ENCODE peak calls at places on chromosomes 2 and 18, in five cellular contexts. S is breast epithelium, L is retinal pigment epithelial cell, M is colonic mucosa, Y is foreskin fibroblast. J is an unnamed sample.

GRCh38 chr2:1572638-1573037 is 159.4 kb downstream of the TPO start:
- DNase-seq in S (no peak), L (no peak), M (no peak), Y (peak; percentile 41), J (peak; percentile 44)

GRCh38 chr2:234425923-234426603 is 70.8 kb downstream of the ARL4C start:
- DNase-seq in S (no peak), L (no peak), M (peak; percentile 51), Y (no peak), J (no peak)

GRCh38 chr2:7707723-7708122 is 790.5 kb downstream of the RNF144A start:
- DNase-seq in S (no peak), L (peak; percentile 36), M (no peak), Y (peak; percentile 37), J (no peak)

GRCh38 chr2:182685552-182685951 is 30.5 kb upstream of the DNAJC10 start:
- DNase-seq in S (no peak), L (no peak), M (no peak), Y (no peak), J (no peak)

GRCh38 chr2:207045531-207045930 is 106.2 kb downstream of the CPO start:
- DNase-seq in S (no peak), L (no peak), M (no peak), Y (no peak), J (no peak)

GRCh38 chr2:101729521-101730190 is 32.1 kb downstream of the MAP4K4 start:
- DNase-seq in S (no peak), L (no peak), M (no peak), Y (no peak), J (no peak)

GRCh38 chr2:180705551-180705950 is 274.9 kb upstream of the UBE2E3 start:
- DNase-seq in S (no peak), L (no peak), M (no peak), Y (peak; percentile 28), J (no peak)

GRCh38 chr2:111209045-111209514 is 88.4 kb downstream of the BCL2L11 start:
- DNase-seq in S (no peak), L (no peak), M (no peak), Y (peak; percentile 23), J (peak; percentile 43)

GRCh38 chr2:173193925-173194324 is 118.3 kb downstream of the MAP3K20 start:
- DNase-seq in S (no peak), L (no peak), M (no peak), Y (no peak), J (peak; percentile 54)

GRCh38 chr18:49161627-49162026 is 210.9 kb upstream of the SMAD7 start:
- DNase-seq in S (no peak), L (no peak), M (no peak), Y (no peak), J (peak; percentile 95)

GRCh38 chr2:120622159-120622869 is 113.4 kb upstream of the GLI2 start:
- DNase-seq in S (no peak), L (no peak), M (no peak), Y (no peak), J (no peak)

GRCh38 chr18:49794740-49795139 is 18.6 kb downstream of the ACAA2 start:
- DNase-seq in S (no peak), L (no peak), M (no peak), Y (no peak), J (no peak)

GRCh38 chr2:26922638-26923466 is 47.6 kb upstream of the MAPRE3 start:
- DNase-seq in S (no peak), L (no peak), M (peak; percentile 26), Y (no peak), J (peak; percentile 26)

GRCh38 chr2:117481608-117482007 is 332.9 kb upstream of the DDX18 start:
- DNase-seq in S (no peak), L (no peak), M (no peak), Y (no peak), J (no peak)

GRCh38 chr18:3970929-3971328 is 484.2 kb downstream of the DLGAP1 start:
- DNase-seq in S (no peak), L (no peak), M (no peak), Y (no peak), J (no peak)

GRCh38 chr2:188620916-188621315 is 329.2 kb downstream of the GULP1 start:
- DNase-seq in S (no peak), L (no peak), M (no peak), Y (no peak), J (no peak)

GRCh38 chr2:223723954-223724411 is 113.4 kb downstream of the AP1S3 start:
- DNase-seq in S (no peak), L (no peak), M (no peak), Y (no peak), J (peak; percentile 28)

GRCh38 chr2:85959826-85960225 is 71.0 kb upstream of the ST3GAL5 start:
- DNase-seq in S (no peak), L (peak; percentile 60), M (no peak), Y (no peak), J (no peak)

GRCh38 chr2:122736279-122736678 is 980.8 kb downstream of the TSN start:
- DNase-seq in S (no peak), L (no peak), M (peak; percentile 59), Y (no peak), J (no peak)

GRCh38 chr2:28325567-28326468 is 66.8 kb upstream of the FOSL2 start:
- DNase-seq in S (no peak), L (no peak), M (no peak), Y (no peak), J (no peak)

GRCh38 chr2:205613970-205614559 is 68.2 kb upstream of the NRP2 start:
- DNase-seq in S (no peak), L (no peak), M (no peak), Y (no peak), J (peak; percentile 26)

GRCh38 chr18:50644807-50645206 is 84.9 kb downstream of the MAPK4 start:
- DNase-seq in S (no peak), L (no peak), M (no peak), Y (no peak), J (no peak)

GRCh38 chr2:19746611-19747309 is 155.0 kb downstream of the TTC32 start:
- DNase-seq in S (peak; percentile 17), L (no peak), M (no peak), Y (no peak), J (peak; percentile 31)

GRCh38 chr2:58834404-58834803 is 593.3 kb upstream of the FANCL start:
- DNase-seq in S (no peak), L (peak; percentile 2), M (no peak), Y (peak; percentile 8), J (peak; percentile 21)

GRCh38 chr2:48607307-48608014 is 10.2 kb upstream of the GTF2A1L start:
- DNase-seq in S (no peak), L (no peak), M (no peak), Y (peak; percentile 47), J (no peak)

GRCh38 chr18:41954827-41955613 is at the start of gene PIK3C3:
- DNase-seq in S (peak; percentile 93), L (peak; percentile 96), M (peak; percentile 98), Y (peak; percentile 96), J (peak; percentile 98)

GRCh38 chr2:33559986-33560385 is 39.1 kb downstream of the FAM98A start:
- DNase-seq in S (no peak), L (no peak), M (no peak), Y (no peak), J (no peak)

GRCh38 chr2:209426432-209426831 is 2.6 kb downstream of the MAP2 start:
- DNase-seq in S (peak; percentile 34), L (no peak), M (no peak), Y (no peak), J (peak; percentile 18)

GRCh38 chr2:88423733-88424132 is 28.8 kb downstream of the FOXI3 start:
- DNase-seq in S (no peak), L (no peak), M (no peak), Y (no peak), J (no peak)

GRCh38 chr2:165687376-165687775 is 106.7 kb downstream of the GALNT3 start:
- DNase-seq in S (no peak), L (no peak), M (no peak), Y (no peak), J (no peak)

GRCh38 chr2:165693838-165694237 is 100.2 kb downstream of the GALNT3 start:
- DNase-seq in S (no peak), L (no peak), M (no peak), Y (no peak), J (no peak)

DNA sequence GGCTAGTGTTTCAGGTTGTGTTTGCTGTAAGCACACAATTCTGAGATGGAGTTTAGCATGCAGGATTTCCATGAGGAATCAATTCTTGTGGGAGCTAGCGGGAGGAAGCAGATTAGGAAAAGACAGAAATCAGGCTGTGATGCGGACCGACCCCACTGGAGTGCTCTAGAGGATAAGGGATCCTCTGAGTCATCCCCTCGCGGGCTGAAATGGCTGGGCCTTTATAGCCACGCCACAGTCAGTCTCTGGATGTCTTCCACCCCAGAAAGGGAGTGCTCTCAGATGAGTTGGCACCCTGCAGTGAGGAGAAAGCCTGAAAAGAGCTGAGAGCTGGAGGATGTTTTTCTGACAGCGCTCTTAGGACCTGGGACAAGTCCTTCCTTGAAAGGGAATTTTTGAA is 102.4 kb downstream of the GALNT3 start:
- DNase-seq in S (no peak), L (no peak), M (no peak), Y (peak; percentile 40), J (peak; percentile 1)
- TF ChIP-seq CTCF in S (no peak), L (no peak), M (no peak), Y (no peak), J (no peak)

DNA sequence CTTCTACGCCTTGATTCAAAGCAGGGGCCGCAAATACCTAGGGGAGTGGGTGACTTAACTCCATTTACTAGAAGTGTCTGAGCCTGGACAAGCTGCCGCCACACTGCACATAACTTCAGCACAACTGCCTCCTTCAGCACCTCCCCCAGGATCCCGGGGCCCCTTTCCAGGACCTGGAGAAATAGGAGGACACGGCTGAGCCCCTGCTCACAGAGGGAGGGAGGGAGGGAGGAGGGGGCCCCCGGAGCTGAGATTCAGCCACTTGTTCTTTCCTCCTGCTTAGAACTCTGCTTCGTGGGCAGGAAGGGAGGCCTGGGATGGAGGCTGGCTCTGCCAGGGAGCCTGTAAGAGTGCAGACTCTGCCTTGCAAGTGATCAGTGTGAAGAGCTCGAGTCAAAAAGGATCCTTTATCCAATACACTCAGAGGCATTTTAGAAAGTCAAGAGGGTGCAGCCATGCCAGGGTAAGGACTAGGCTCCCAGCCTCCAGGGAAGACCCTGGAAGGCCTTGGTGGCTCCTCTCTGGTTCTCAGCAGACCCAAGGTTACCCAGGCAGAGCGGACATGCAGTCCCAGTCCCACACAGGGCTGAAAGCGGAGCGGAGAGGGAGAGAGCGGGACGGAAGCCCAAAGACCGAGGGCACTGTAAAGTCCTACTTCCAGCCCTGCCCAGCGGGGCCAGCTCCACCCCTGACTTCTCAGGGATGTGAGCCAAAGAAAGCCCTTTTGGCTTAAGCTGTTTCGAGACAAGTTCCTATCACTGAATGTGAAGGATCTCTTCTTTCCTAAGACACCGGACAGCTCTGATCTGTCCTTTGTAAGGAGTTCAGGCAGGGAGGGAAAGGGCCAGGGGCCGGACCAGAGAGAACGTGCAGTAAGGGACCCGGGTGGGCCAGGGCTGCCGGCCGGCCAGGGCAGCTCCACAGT is 8.6 kb upstream of the ARMC9 start:
- DNase-seq in S (no peak), L (no peak), M (peak; percentile 44), Y (peak; percentile 59), J (peak; percentile 72)
- H3K4me3 ChIP-seq in S (peak overlapping the region; percentile 47), L (no peak overlapping the region), M (no peak overlapping the region), Y (no peak overlapping the region), J (no peak overlapping the region)

DNA sequence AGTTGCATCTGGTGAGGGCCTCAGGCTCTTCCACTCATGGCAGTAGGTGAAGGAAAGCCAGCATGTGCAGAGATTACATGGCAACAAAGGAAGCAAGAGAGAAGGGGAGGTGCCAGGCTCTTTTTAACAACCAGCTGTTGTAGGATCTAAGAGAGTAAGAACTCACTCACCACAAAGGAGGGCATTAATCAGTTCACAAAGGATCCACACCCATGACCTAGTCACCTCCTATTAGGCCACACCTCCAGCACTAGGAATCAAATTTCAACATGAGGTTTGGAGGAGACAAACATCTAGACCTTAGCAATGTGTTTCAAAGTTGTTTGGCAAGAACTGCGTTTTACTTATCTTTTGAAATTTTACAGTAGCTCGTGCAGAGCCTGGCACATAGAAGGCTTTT is 20.5 kb upstream of the REG3A start:
- DNase-seq in S (no peak), L (no peak), M (no peak), Y (no peak), J (no peak)
- TF ChIP-seq CTCF in S (no peak), L (no peak), M (no peak), Y (no peak), J (no peak)

GRCh38 chr18:60543646-60544045 is 171.1 kb upstream of the MC4R start:
- DNase-seq in S (no peak), L (no peak), M (no peak), Y (no peak), J (no peak)
- H3K4me3 ChIP-seq in S (no peak overlapping the region), L (no peak overlapping the region), M (no peak overlapping the region), Y (no peak overlapping the region), J (no peak overlapping the region)

J was measured in fibroblast of villous mesenchyme.